ENCODE peak calls at places on chromosomes 1 and 21, in nine cellular contexts. J is left ventricle myocardium inferior, U is BE2C, A is ovary, P is sigmoid colon, S is heart right ventricle, X is B cell, M is Calu3, Z is body of pancreas. K is an unnamed sample.

GRCh38 chr1:166165661-166166399 is 971 bp downstream of the FAM78B start:
- DNase-seq in Z (peak; percentile 15), A (no peak), M (peak; percentile 19), S (peak; percentile 19), J (no peak), P (no peak), X (no peak), U (peak; percentile 27), K (peak; percentile 25)

GRCh38 chr1:206674745-206675175 is 9.9 kb upstream of the MAPKAPK2 start:
- DNase-seq in U (no peak), Z (peak; percentile 80), S (peak; percentile 38), X (no peak), P (peak; percentile 97), A (peak; percentile 88), J (no peak), M (peak; percentile 77), K (no peak)

GRCh38 chr1:17553970-17554369 is 14.5 kb downstream of the ARHGEF10L start:
- DNase-seq in X (no peak), J (no peak), P (no peak), M (peak; percentile 78), Z (no peak), A (no peak), S (no peak), U (no peak), K (no peak)

GRCh38 chr21:45544449-45545235 is 2.4 kb upstream of the SLC19A1 start:
- DNase-seq in M (no peak), U (no peak), A (no peak), X (peak; percentile 13), Z (peak; percentile 1), J (peak; percentile 4), S (no peak), P (peak; percentile 62), K (no peak)

GRCh38 chr1:161792740-161793139 is 26.6 kb downstream of the ATF6 start:
- DNase-seq in M (peak; percentile 36), Z (no peak), U (no peak), A (no peak), S (no peak), X (no peak), J (no peak), P (no peak), K (peak; percentile 5)

GRCh38 chr21:43611598-43612369 is 47.5 kb downstream of the HSF2BP start:
- DNase-seq in S (peak; percentile 67), M (peak; percentile 71), J (peak; percentile 70), X (peak; percentile 54), A (peak; percentile 81), P (peak; percentile 85), Z (peak; percentile 75), U (peak; percentile 78), K (peak; percentile 70)

GRCh38 chr1:170545476-170545875 is 13.5 kb downstream of the GORAB start:
- DNase-seq in U (no peak), M (no peak), S (no peak), P (no peak), A (no peak), J (no peak), X (no peak), Z (no peak), K (no peak)

GRCh38 chr1:184069675-184070074 is 18.1 kb downstream of the TSEN15 start:
- DNase-seq in Z (no peak), U (no peak), X (no peak), J (no peak), A (no peak), P (no peak), S (no peak), M (no peak), K (no peak)

GRCh38 chr1:242651817-242652216 is 127.3 kb upstream of the PLD5 start:
- DNase-seq in U (peak; percentile 55), S (no peak), X (no peak), P (no peak), Z (no peak), J (no peak), A (no peak), M (peak; percentile 45), K (peak; percentile 22)

GRCh38 chr1:201149400-201149799 is 4.9 kb downstream of the TMEM9 start:
- DNase-seq in A (no peak), X (no peak), J (no peak), M (peak; percentile 43), U (peak; percentile 34), P (no peak), Z (peak; percentile 44), S (no peak), K (no peak)

DNA sequence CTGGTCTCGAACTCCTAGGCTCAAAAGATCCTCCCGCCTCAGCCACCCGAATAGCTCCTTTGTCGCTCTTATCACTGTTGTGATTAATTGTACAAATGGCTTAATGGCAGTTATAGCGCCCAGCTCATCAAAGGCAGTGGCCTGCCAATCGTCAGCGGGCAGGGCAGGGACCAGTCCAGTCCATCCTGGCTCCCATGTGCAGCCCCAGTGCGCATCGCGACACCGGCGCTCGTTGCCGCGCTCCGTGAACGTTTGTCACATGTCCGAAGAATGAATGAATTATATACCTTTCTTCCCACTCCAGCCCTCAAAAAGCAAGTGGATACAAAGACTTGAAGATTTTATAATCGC is 18.4 kb downstream of the MTX1 start:
- DNase-seq in X (no peak), U (peak; percentile 67), P (no peak), M (peak; percentile 67), Z (peak; percentile 42), J (peak; percentile 35), A (peak; percentile 57), S (peak; percentile 55), K (peak; percentile 61)
- TF ChIP-seq CTCF in X (peak; percentile 65), U (no peak), P (peak; percentile 28), M (no peak), Z (no peak), J (peak; percentile 14), A (no peak), S (no peak), K (no peak)

DNA sequence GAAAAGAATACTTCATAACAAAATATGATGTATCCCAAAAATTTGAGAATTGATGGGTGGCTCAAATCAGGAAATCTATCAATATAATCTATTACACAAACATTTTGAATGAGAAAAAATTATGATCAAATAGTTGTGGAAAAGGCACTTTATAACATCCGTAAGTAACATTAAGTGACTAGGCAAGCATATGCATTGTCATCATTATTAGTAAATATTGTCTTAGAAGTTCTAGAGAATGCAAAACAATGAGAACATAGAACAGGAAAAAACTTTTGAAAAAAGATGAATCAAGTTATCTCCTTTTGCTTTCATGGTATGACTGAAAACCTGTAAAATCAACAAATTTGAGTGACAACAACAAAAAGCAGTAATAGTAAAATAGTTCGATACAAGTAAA is 42.9 kb downstream of the VCAM1 start:
- DNase-seq in U (no peak), A (no peak), Z (no peak), P (no peak), X (no peak), S (no peak), M (no peak), J (no peak), K (no peak)
- TF ChIP-seq CTCF in U (no peak), A (no peak), Z (no peak), P (no peak), X (no peak), S (no peak), M (no peak), J (no peak), K (no peak)

DNA sequence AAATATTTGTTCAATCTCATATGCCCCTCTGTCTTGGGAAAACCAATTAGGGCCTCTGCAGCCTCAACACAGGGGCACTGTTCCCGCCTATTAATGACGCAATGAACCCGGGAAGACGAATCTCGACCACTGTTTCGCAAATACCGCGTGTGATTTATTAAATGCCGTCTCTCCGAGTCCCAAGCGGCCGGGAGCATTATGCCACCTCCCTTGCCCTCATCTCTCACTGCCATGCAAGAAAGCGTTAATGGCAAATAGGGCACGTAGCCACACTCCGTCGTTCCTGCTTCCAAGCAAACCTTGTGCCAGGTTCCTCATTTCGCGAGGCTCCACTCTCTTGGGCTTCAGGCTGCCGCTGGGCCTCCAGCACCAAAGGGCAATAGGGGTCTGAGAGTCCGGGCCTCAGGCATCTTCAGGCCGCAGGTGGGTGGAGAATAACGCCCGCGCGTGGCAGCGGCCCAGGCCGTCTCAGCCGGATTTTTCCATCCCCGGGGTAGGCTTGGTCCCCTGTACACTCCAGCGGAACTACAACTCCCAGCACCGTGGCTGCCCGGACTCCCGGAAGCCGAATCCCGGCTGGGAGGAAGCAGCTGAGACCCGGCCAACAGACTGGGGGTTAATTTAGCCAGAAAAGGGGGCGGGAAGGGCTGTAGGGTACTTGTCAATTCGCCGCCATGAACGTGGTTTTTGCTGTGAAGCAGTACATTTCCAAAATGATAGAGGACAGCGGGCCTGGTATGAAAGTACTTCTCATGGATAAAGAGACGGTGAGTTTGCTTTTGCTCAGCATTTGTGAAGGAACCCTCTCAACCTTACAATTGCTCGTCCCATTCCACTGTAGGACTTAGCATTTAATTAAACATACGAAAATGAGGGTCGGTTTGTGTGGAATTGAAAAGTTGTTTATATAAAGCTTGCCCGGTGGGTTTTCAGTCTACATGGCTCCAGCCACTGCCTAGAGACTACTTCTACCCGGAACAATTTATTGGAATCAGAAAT is at the start of gene VPS45:
- DNase-seq in Z (peak; percentile 91), M (peak; percentile 93), U (peak; percentile 94), J (peak; percentile 91), X (peak; percentile 86), P (peak; percentile 96), S (peak; percentile 89), A (peak; percentile 87), K (peak; percentile 84)
- TF ChIP-seq CTCF in Z (peak; percentile 41), M (no peak), U (peak; percentile 36), J (peak; percentile 36), X (no peak), P (no peak), S (no peak), A (peak; percentile 30), K (no peak)

DNA sequence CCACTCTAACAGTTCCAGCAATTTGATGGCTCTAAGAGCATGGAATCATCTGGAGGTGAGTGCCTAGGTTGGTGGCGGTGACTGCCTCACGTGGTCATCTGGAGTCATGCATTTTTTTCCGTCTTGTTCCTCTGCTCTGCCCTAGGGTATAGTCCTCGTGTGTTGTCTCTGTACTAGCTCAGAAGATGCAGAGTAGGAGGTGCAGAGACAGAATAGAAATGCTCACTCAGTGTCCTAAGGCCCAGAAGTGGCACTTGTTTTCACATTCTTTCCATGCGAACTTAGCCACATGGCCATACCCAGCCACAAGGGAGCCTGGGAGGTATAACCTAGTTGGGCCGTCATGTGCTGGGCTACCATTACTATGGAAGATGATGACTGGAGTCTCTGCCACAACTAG is 30.3 kb downstream of the DYRK1A start:
- DNase-seq in S (no peak), X (no peak), J (no peak), A (no peak), Z (no peak), P (no peak), U (no peak), M (no peak), K (no peak)
- TF ChIP-seq CTCF in S (no peak), X (no peak), J (no peak), A (no peak), Z (no peak), P (no peak), U (no peak), M (no peak), K (no peak)

GRCh38 chr1:43994794-43995790 is 3.7 kb downstream of the CCDC24 start:
- DNase-seq in S (no peak), Z (no peak), P (no peak), U (peak; percentile 61), A (no peak), J (no peak), X (no peak), M (peak; percentile 46), K (no peak)
- TF ChIP-seq CTCF in S (no peak), Z (no peak), P (no peak), U (peak; percentile 49), A (no peak), J (no peak), X (no peak), M (no peak), K (peak; percentile 14)